ENCODE peak calls at places on chromosomes 1 and 21, in nine cellular contexts. O is thoracic aorta; J is omental fat pad; V is endodermal cell; Y is lower lobe of right lung; C is AG04450; E is neural crest cell; S is CD8-positive, alpha-beta T cell; R is fibroblast of mammary gland. F is an unnamed sample.

GRCh38 chr21:28858424-28858823 is 134.3 kb downstream of the LTN1 start:
- DNase-seq in C (no peak), R (no peak), Y (no peak), J (no peak), O (no peak), E (no peak), S (no peak), V (no peak), F (no peak)

GRCh38 chr1:242770366-242770765 is 245.9 kb upstream of the PLD5 start:
- DNase-seq in V (no peak), J (no peak), O (no peak), Y (no peak), C (no peak), E (no peak), R (peak), S (no peak), F (no peak)

GRCh38 chr1:15394261-15394543 is 15.5 kb upstream of the EFHD2 start:
- DNase-seq in V (no peak), O (no peak), J (no peak), S (no peak), Y (no peak), C (no peak), R (no peak), E (no peak), F (no peak)

GRCh38 chr1:19338323-19338762 is 26.2 kb downstream of the SLC66A1 start:
- DNase-seq in O (no peak), J (no peak), C (no peak), V (peak), Y (no peak), E (no peak), R (no peak), S (no peak), F (no peak)

GRCh38 chr1:196567238-196567637 is 41.0 kb downstream of the KCNT2 start:
- DNase-seq in Y (no peak), O (no peak), E (no peak), S (no peak), J (no peak), R (no peak), V (no peak), C (no peak), F (no peak)

GRCh38 chr1:14571810-14572767 is 26.4 kb upstream of the KAZN start:
- DNase-seq in C (no peak), Y (no peak), J (no peak), E (peak), O (no peak), S (no peak), R (peak), V (peak), F (no peak)

GRCh38 chr1:11078631-11079030 is 18.8 kb upstream of the SRM start:
- DNase-seq in O (no peak), J (no peak), C (no peak), V (no peak), S (no peak), R (peak), Y (no peak), E (no peak), F (no peak)

GRCh38 chr21:31967334-31967733 is 94.5 kb downstream of the HUNK start:
- DNase-seq in J (no peak), S (no peak), R (no peak), E (no peak), C (no peak), Y (no peak), O (no peak), V (no peak), F (no peak)

GRCh38 chr21:31710586-31710985 is 21.3 kb downstream of the SCAF4 start:
- DNase-seq in C (peak), Y (no peak), V (no peak), R (peak), S (no peak), J (no peak), E (no peak), O (no peak), F (no peak)

GRCh38 chr1:119956306-119956705 is 60.0 kb upstream of the ADAM30 start:
- DNase-seq in O (no peak), V (no peak), R (no peak), S (no peak), E (no peak), C (no peak), J (no peak), Y (no peak), F (no peak)

GRCh38 chr21:42644223-42645208 is 8.9 kb upstream of the PDE9A start:
- DNase-seq in E (no peak), O (no peak), J (no peak), V (no peak), S (no peak), C (no peak), Y (peak), R (peak), F (no peak)

GRCh38 chr1:62725255-62725654 is 37.1 kb upstream of the DOCK7 start:
- DNase-seq in V (no peak), Y (no peak), S (no peak), E (no peak), C (peak), O (no peak), R (peak), J (no peak), F (no peak)

GRCh38 chr1:179310721-179311120 is 17.1 kb downstream of the SOAT1 start:
- DNase-seq in C (peak), O (no peak), J (no peak), S (no peak), E (no peak), Y (no peak), V (no peak), R (peak), F (no peak)

GRCh38 chr1:6962390-6962955 is 177.2 kb downstream of the CAMTA1 start:
- DNase-seq in R (peak), V (peak), S (peak), J (no peak), E (peak), C (no peak), Y (no peak), O (no peak), F (no peak)

GRCh38 chr1:6965062-6965913 is 180.0 kb downstream of the CAMTA1 start:
- DNase-seq in R (no peak), J (no peak), S (no peak), C (no peak), O (no peak), E (no peak), V (no peak), Y (no peak), F (no peak)

GRCh38 chr1:6961289-6961688 is 176.0 kb downstream of the CAMTA1 start:
- DNase-seq in R (no peak), J (no peak), C (no peak), Y (no peak), V (peak), S (no peak), O (no peak), E (no peak), F (no peak)

GRCh38 chr1:6961905-6962304 is 176.7 kb downstream of the CAMTA1 start:
- DNase-seq in R (no peak), Y (no peak), E (peak), V (no peak), C (no peak), O (no peak), J (no peak), S (no peak), F (no peak)

GRCh38 chr1:6962956-6963915 is 178.0 kb downstream of the CAMTA1 start:
- DNase-seq in S (peak), O (no peak), E (peak), R (peak), J (no peak), V (peak), C (no peak), Y (peak), F (no peak)
- TF ChIP-seq CTCF in S (no peak), O (no peak), E (no peak), R (no peak), J (no peak), V (peak), C (no peak), Y (no peak), F (no peak)

GRCh38 chr1:7553042-7553690 is 217.9 kb upstream of the VAMP3 start:
- DNase-seq in E (no peak), C (no peak), Y (no peak), O (no peak), S (no peak), R (no peak), J (no peak), V (no peak), F (no peak)
- TF ChIP-seq CTCF in E (no peak), C (no peak), Y (no peak), O (no peak), S (no peak), R (no peak), J (no peak), V (no peak), F (no peak)

GRCh38 chr1:1858382-1859086 is 32.4 kb downstream of the GNB1 start:
- DNase-seq in R (peak), Y (peak), J (no peak), O (peak), C (no peak), V (peak), S (peak), E (peak), F (peak)
- TF ChIP-seq CTCF in R (peak), Y (peak), J (no peak), O (no peak), C (peak), V (peak), S (no peak), E (no peak), F (no peak)

GRCh38 chr1:203796223-203796747 is 862 bp downstream of the ZBED6 start:
- DNase-seq in O (no peak), V (peak), S (peak), C (no peak), R (peak), Y (no peak), J (no peak), E (peak), F (no peak)

GRCh38 chr1:203797216-203797615 is 1.8 kb downstream of the ZBED6 start:
- DNase-seq in O (no peak), J (no peak), R (peak), V (no peak), C (no peak), Y (no peak), S (no peak), E (no peak), F (no peak)

GRCh38 chr1:203800001-203800400 is 4.6 kb downstream of the ZBED6 start:
- DNase-seq in E (no peak), S (no peak), J (no peak), R (no peak), O (no peak), V (no peak), Y (no peak), C (no peak), F (no peak)

GRCh38 chr1:203799157-203799556 is 3.7 kb downstream of the ZBED6 start:
- DNase-seq in O (no peak), C (no peak), E (no peak), V (no peak), R (peak), Y (no peak), J (no peak), S (no peak), F (no peak)

DNA sequence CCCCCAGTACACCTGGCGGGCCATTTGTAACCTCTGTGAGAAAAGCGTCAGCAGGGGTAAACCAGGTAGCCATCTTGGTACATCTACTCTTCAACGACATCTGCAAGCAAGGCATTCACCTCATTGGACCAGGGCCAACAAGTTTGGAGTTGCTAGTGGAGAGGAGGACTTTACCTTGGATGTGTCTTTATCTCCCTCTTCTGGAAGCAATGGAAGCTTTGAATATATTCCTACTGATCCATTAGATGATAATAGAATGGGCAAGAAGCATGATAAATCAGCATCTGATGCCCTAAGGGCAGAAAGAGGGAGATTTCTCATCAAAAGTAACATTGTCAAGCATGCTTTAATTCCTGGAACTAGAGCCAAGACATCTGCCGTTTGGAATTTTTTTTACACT is 2.5 kb downstream of the ZBED6 start:
- DNase-seq in V (no peak), O (no peak), S (no peak), C (no peak), J (no peak), E (no peak), R (no peak), Y (no peak), F (no peak)
- TF ChIP-seq CTCF in V (peak), O (no peak), S (no peak), C (peak), J (no peak), E (no peak), R (no peak), Y (no peak), F (no peak)

GRCh38 chr1:155307247-155307740 is 1.4 kb upstream of the FDPS start:
- DNase-seq in O (no peak), E (no peak), J (no peak), C (no peak), S (no peak), Y (no peak), R (peak), V (peak), F (no peak)
- TF ChIP-seq CTCF in O (peak), E (peak), J (no peak), C (peak), S (no peak), Y (peak), R (peak), V (peak), F (no peak)

DNA sequence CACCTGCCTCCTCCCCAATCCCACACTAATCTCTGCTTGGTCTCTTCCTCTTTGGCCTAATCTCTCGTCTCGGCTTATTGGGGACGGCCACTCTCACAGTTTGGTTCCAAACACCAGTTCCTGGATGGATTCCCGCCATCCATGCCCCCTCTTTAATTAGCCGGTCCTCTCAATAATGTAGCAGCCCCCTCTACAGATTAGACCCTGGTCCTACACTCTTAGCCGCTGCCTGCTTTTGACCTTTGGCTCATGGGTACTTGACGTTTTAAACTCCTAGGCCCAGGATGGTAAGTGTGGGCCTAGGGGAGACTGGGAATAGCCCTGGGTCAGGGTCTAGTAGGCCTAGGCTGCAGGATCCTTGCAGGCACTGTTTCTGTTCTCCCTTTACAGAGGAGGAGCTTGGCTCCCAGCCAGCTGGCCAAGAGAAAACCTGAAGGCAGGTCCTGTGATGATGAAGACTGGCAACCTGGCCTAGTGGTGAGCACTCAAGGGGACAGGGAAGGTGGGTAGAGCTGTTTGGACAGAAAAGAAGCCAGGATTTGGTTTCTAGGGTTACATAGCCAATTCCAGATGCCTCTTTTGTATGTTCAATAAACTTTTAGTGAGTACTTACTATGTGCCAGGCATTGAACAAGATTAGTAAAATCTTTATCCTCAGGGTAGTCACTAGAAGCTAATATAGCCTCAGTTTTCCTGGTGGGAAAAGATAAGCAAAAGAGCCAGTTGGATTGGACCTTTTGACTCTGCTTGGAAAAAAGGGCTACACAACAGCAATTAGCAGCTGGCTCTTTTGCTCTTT is 758 bp downstream of the RAD54L start:
- DNase-seq in Y (peak), C (no peak), J (no peak), O (no peak), E (peak), V (peak), S (no peak), R (peak), F (no peak)
- TF ChIP-seq CTCF in Y (no peak), C (no peak), J (no peak), O (no peak), E (peak), V (peak), S (no peak), R (peak), F (no peak)

F was measured in CD14-positive monocyte.